ENCODE peak calls at places on chromosomes 7 and 10, in four cellular contexts. V is ovary, N is transverse colon, E is gastrocnemius medialis. P is an unnamed sample.

GRCh38 chr10:13449296-13449695 is 79.5 kb downstream of the BEND7 start:
- DNase-seq in V (no peak), N (no peak), E (no peak), P (no peak)

GRCh38 chr10:86954681-86955500 is 2.5 kb downstream of the MMRN2 start:
- DNase-seq in V (peak; percentile 44), N (no peak), E (no peak), P (no peak)

GRCh38 chr10:51007781-51008180 is 66.5 kb upstream of the PRKG1 start:
- DNase-seq in V (no peak), N (no peak), E (no peak), P (no peak)

GRCh38 chr10:87931836-87932230 is 68.4 kb downstream of the PTEN start:
- DNase-seq in V (no peak), N (no peak), E (no peak), P (no peak)

GRCh38 chr10:30701471-30702173 is 72.1 kb upstream of the LYZL2 start:
- DNase-seq in V (no peak), N (peak; percentile 69), E (peak; percentile 18), P (no peak)

GRCh38 chr10:82737556-82737955 is 862.6 kb downstream of the NRG3 start:
- DNase-seq in V (no peak), N (no peak), E (no peak), P (no peak)

GRCh38 chr10:21624951-21625350 is 90.9 kb downstream of the MLLT10 start:
- DNase-seq in V (no peak), N (no peak), E (no peak), P (no peak)

GRCh38 chr10:11242443-11243386 is 225.0 kb downstream of the CELF2 start:
- DNase-seq in V (peak; percentile 61), N (peak; percentile 59), E (no peak), P (no peak)

GRCh38 chr10:79098596-79099015 is 29.8 kb downstream of the ZMIZ1 start:
- DNase-seq in V (no peak), N (no peak), E (no peak), P (no peak)

GRCh38 chr10:68633816-68634466 is 73.8 kb downstream of the TET1 start:
- DNase-seq in V (no peak), N (no peak), E (no peak), P (no peak)

GRCh38 chr10:48417374-48417773 is 110.9 kb downstream of the MAPK8 start:
- DNase-seq in V (no peak), N (no peak), E (no peak), P (no peak)

GRCh38 chr10:13613519-13613918 is 26.8 kb downstream of the PRPF18 start:
- DNase-seq in V (no peak), N (no peak), E (no peak), P (peak; percentile 12)

DNA sequence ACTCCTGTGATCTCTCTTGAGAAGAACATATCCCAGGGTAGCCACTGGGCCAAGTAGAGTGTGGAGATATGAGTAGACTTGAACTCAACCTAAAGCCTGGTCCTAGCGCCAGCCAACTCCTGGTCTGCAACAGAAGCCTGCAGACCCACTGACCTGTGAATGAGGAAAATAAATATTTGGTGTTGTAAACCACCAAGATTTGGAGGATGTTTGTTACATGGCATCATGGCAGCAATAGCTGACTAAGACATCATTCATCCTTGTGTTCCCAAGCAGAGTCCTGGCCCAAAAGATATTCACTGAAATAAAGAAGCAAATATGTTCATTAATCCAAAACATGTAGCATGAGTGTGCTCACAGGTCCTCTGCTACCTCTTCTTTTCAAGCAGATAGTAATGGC is 26.0 kb upstream of the CHST3 start:
- DNase-seq in V (no peak), N (no peak), E (no peak), P (no peak)
- H3K4me1 ChIP-seq in V (no peaks in the 10 kb centered on the region), N (no peaks in the 10 kb centered on the region), E (no peaks in the 10 kb centered on the region), P (no peaks in the 10 kb centered on the region)

GRCh38 chr7:93453264-93453663 is 121.3 kb downstream of the CALCR start:
- DNase-seq in V (no peak), N (no peak), E (no peak), P (no peak)

GRCh38 chr7:93442478-93443224 is 131.9 kb downstream of the CALCR start:
- DNase-seq in V (no peak), N (peak; percentile 13), E (no peak), P (peak; percentile 11)

DNA sequence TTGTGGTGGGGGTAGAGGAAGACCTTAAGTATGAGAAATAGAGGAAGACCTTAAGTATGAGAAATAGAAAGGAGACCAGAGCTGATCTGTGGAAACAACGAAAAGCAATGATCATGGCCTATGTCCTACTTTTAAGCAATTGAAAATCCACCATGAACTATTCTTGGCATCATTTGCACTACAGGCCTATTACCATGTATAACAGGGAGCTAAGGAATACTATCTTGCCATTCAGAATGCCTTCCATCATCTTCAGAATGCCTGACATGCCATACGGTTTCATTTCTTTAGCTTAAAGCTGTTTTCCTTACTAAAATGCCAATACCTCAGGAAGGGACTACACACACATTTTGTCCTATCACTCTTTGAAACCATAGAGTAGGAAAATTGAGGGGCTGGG is 127.0 kb downstream of the CALCR start:
- DNase-seq in V (no peak), N (no peak), E (no peak), P (no peak)
- TF ChIP-seq POLR2A in V (no peak), N (no peak), E (no peak), P (no peak)

GRCh38 chr10:80472234-80473095 is 18.4 kb downstream of the TSPAN14 start:
- DNase-seq in V (no peak), N (no peak), E (no peak), P (no peak)

GRCh38 chr10:80470266-80470665 is 16.2 kb downstream of the TSPAN14 start:
- DNase-seq in V (peak; percentile 13), N (no peak), E (no peak), P (no peak)

GRCh38 chr10:80471009-80471408 is 16.9 kb downstream of the TSPAN14 start:
- DNase-seq in V (no peak), N (no peak), E (no peak), P (no peak)

GRCh38 chr10:80473096-80473657 is 19.1 kb downstream of the TSPAN14 start:
- DNase-seq in V (no peak), N (no peak), E (no peak), P (no peak)

DNA sequence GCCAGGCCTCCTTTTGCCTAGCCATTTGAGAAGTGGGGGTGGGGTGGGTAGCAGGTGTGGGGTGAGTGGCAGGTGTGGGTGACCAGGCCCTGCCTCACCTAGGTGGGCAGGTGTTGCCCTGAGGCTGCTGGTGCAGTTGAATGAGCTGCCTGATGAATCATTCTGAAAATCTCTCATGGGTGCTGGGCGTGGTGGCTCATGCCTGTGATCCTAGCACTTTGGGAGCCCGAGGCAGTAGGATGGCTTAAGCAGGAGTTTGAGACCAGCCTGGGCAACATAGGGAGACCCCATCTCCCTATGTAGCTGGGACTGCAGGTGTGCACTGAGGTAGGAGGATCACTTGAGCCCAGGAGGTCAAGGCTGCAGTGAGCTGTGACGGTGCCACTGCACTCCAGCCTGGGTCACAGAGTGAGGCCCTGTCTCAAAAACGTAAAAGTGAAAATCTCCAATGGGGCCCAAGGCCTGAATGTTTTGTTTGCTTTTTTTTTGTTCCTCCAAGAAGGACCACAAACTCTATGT is 17.7 kb downstream of the TSPAN14 start:
- DNase-seq in V (no peak), N (no peak), E (no peak), P (no peak)
- H3K4me1 ChIP-seq in V (peaks cover 44% of the 10 kb centered on the region), N (peaks cover 67% of the 10 kb centered on the region), E (peaks cover 51% of the 10 kb centered on the region), P (no peaks in the 10 kb centered on the region)

GRCh38 chr10:6092731-6093130 is 3.9 kb downstream of the RBM17 start:
- DNase-seq in V (no peak), N (no peak), E (no peak), P (no peak)

GRCh38 chr10:6091630-6092029 is 2.8 kb downstream of the RBM17 start:
- DNase-seq in V (no peak), N (no peak), E (no peak), P (no peak)

GRCh38 chr10:6088721-6089333 is at the start of gene RBM17:
- DNase-seq in V (peak; percentile 98), N (peak; percentile 96), E (peak; percentile 96), P (peak; percentile 94)

GRCh38 chr10:6086375-6087233 is 2.2 kb upstream of the RBM17 start:
- DNase-seq in V (peak; percentile 93), N (peak; percentile 92), E (peak; percentile 86), P (peak; percentile 74)

DNA sequence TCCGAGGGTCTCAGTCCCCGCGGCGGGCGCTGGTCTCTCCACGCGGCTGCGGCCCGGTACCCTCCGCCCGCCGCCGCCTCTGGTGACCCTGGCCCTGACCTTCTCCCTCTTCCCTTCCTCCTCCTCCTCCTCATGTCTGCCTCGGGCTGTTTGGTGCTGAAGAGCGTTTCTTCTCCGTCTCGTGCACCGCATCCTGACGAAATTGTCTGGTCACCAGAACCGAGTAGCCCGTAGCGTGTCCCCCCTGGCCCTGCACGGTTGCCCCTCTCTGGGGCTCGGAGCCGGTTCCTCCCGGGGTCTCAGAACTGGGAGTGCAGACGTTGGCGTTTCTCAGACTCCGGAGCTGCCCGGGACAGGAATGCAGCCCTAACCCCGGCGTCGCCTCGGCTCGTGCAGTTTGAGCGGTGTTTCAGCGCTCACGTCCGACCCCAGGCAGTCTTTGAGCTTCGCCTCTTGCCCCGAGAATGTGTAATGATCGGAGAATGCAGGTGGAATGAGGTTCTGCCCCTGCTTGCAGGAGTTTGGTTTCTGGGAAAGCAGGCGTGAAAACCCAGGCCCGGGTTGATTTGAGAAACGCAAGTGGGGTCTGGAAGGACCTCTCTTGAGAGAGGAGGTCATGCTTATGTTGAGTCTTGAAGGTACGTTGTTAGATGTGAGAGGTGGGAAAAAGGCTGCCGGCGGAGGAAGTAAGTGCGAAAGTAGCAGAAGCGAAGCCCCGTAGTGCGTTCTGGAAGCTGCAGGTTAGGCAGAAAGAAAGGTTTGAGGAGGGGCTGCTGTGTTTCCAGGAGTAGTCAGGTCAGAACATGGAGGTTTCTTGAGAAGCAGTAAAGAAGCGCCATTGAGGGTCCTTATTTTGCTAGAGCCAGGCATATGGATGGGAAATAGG is 743 bp downstream of the RBM17 start:
- DNase-seq in V (no peak), N (peak; percentile 25), E (no peak), P (no peak)
- TF ChIP-seq POLR2A in V (no peak), N (no peak), E (no peak), P (no peak)

GRCh38 chr7:16027396-16027795 is 340.9 kb upstream of the MEOX2 start:
- DNase-seq in V (no peak), N (no peak), E (no peak), P (no peak)

GRCh38 chr7:16025696-16026095 is 339.2 kb upstream of the MEOX2 start:
- DNase-seq in V (no peak), N (no peak), E (no peak), P (no peak)

GRCh38 chr7:16028651-16029050 is 342.2 kb upstream of the MEOX2 start:
- DNase-seq in V (no peak), N (no peak), E (no peak), P (no peak)

GRCh38 chr7:16026253-16027020 is 340.0 kb upstream of the MEOX2 start:
- DNase-seq in V (no peak), N (no peak), E (no peak), P (no peak)

GRCh38 chr7:16028103-16028502 is 341.6 kb upstream of the MEOX2 start:
- DNase-seq in V (no peak), N (no peak), E (no peak), P (no peak)
- H3K4me1 ChIP-seq in V (peaks cover 3% of the 10 kb centered on the region), N (no peaks in the 10 kb centered on the region), E (peaks cover 30% of the 10 kb centered on the region), P (no peaks in the 10 kb centered on the region)

GRCh38 chr10:101587725-101588614 is at the start of the genes DPCD and POLL:
- DNase-seq in V (peak; percentile 98), N (peak; percentile 97), E (peak; percentile 95), P (peak; percentile 98)
- TF ChIP-seq POLR2A in V (peak; percentile 27), N (no peak), E (peak; percentile 23), P (no peak)

DNA sequence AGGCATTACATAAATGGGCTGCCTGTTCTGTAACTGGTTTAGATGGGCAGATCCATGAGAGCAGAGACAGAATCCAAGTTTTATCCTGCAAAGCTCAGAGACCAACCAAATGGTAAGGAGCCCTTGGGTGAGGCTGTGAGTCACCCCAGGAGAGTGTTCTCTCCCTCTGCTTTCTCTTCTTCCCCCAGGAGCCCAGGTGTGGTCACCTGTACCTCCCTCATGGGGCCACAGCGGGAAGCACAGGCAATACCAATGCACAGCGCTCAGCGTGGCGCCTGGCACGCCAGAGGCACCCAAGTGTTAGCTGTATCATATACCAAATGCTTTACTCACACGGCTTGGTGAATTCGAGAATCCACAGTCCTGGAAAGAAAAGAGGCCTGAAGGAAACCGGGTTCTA is 39.4 kb downstream of the CTBP2 start:
- DNase-seq in V (no peak), N (peak; percentile 30), E (no peak), P (no peak)
- H3K4me1 ChIP-seq in V (peaks cover 61% of the 10 kb centered on the region), N (peaks cover 53% of the 10 kb centered on the region), E (peaks cover 94% of the 10 kb centered on the region), P (peaks cover 44% of the 10 kb centered on the region)

P was measured in tibial nerve.